ENCODE peak calls at places on chromosomes 7 and 10, in seven cellular contexts. H is left ventricle myocardium inferior, L is neural progenitor cell, G is dorsolateral prefrontal cortex, B is psoas muscle, O is breast epithelium, Q is PC-3. Z is an unnamed sample.

GRCh38 chr10:84360634-84361365 is 32.4 kb downstream of the CCSER2 start:
- DNase-seq in H (no peak), L (no peak), G (no peak), B (no peak), O (no peak), Q (no peak), Z (no peak)

GRCh38 chr7:25262586-25262985 is 34.3 kb upstream of the NPVF start:
- DNase-seq in H (no peak), L (no peak), G (no peak), B (no peak), O (no peak), Q (peak), Z (no peak)

GRCh38 chr10:427746-428519 is 261.5 kb downstream of the DIP2C start:
- DNase-seq in H (no peak), L (no peak), G (no peak), B (no peak), O (no peak), Q (peak), Z (no peak)

GRCh38 chr7:107975394-107976013 is 27.5 kb downstream of the LAMB1 start:
- DNase-seq in H (no peak), L (no peak), G (no peak), B (no peak), O (no peak), Q (no peak), Z (no peak)

GRCh38 chr7:27154901-27155815 is 1.3 kb downstream of the HOXA7 start:
- DNase-seq in H (no peak), L (no peak), G (peak), B (peak), O (peak), Q (no peak), Z (no peak)

GRCh38 chr7:151187409-151188251 is 580 bp upstream of the ASB10 start:
- DNase-seq in H (peak), L (no peak), G (no peak), B (peak), O (no peak), Q (no peak), Z (no peak)

GRCh38 chr10:4147214-4147613 is 362.2 kb upstream of the KLF6 start:
- DNase-seq in H (no peak), L (no peak), G (no peak), B (no peak), O (no peak), Q (no peak), Z (no peak)

GRCh38 chr10:88157981-88158465 is 294.6 kb downstream of the PTEN start:
- DNase-seq in H (no peak), L (no peak), G (no peak), B (no peak), O (no peak), Q (no peak), Z (no peak)

GRCh38 chr10:87706731-87707130 is 47.1 kb downstream of the PAPSS2 start:
- DNase-seq in H (no peak), L (no peak), G (no peak), B (no peak), O (no peak), Q (peak), Z (no peak)

GRCh38 chr10:100827819-100828743 is 82.7 kb downstream of the PAX2 start:
- DNase-seq in H (peak), L (peak), G (no peak), B (peak), O (peak), Q (peak), Z (no peak)

GRCh38 chr7:35677582-35678356 is 17.2 kb downstream of the HERPUD2 start:
- DNase-seq in H (no peak), L (no peak), G (no peak), B (no peak), O (no peak), Q (no peak), Z (no peak)

GRCh38 chr7:101077303-101078086 is 7.8 kb upstream of the TRIM56 start:
- DNase-seq in H (peak), L (peak), G (peak), B (peak), O (peak), Q (peak), Z (peak)

GRCh38 chr10:131574707-131575430 is 263.3 kb upstream of the TCERG1L start:
- DNase-seq in H (no peak), L (no peak), G (no peak), B (peak), O (peak), Q (no peak), Z (no peak)

GRCh38 chr7:34776748-34777358 is 118.8 kb downstream of the NPSR1 start:
- DNase-seq in H (no peak), L (no peak), G (no peak), B (no peak), O (no peak), Q (no peak), Z (no peak)

GRCh38 chr7:128796325-128796724 is 4.6 kb downstream of the CCDC136 start:
- DNase-seq in H (no peak), L (no peak), G (no peak), B (no peak), O (no peak), Q (no peak), Z (no peak)

GRCh38 chr10:50358411-50358810 is 107.1 kb upstream of the ASAH2 start:
- DNase-seq in H (no peak), L (no peak), G (no peak), B (no peak), O (no peak), Q (no peak), Z (no peak)

GRCh38 chr10:48444266-48444665 is 137.8 kb downstream of the MAPK8 start:
- DNase-seq in H (no peak), L (peak), G (no peak), B (no peak), O (no peak), Q (peak), Z (no peak)

GRCh38 chr7:84228526-84228925 is 33.9 kb upstream of the SEMA3A start:
- DNase-seq in H (no peak), L (peak), G (no peak), B (no peak), O (no peak), Q (no peak), Z (no peak)

GRCh38 chr10:86668297-86669165 is at the start of gene LDB3:
- DNase-seq in H (peak), L (peak), G (no peak), B (peak), O (no peak), Q (peak), Z (no peak)

GRCh38 chr10:129126955-129127354 is 340.1 kb upstream of the MGMT start:
- DNase-seq in H (no peak), L (no peak), G (no peak), B (no peak), O (no peak), Q (no peak), Z (no peak)

GRCh38 chr7:46156039-46156438 is 235.0 kb upstream of the IGFBP3 start:
- DNase-seq in H (no peak), L (no peak), G (no peak), B (no peak), O (no peak), Q (no peak), Z (no peak)

GRCh38 chr7:46153951-46154787 is 233.1 kb upstream of the IGFBP3 start:
- DNase-seq in H (no peak), L (no peak), G (no peak), B (peak), O (no peak), Q (peak), Z (no peak)

GRCh38 chr7:46152671-46153070 is 231.6 kb upstream of the IGFBP3 start:
- DNase-seq in H (no peak), L (no peak), G (no peak), B (no peak), O (no peak), Q (no peak), Z (no peak)

GRCh38 chr7:46155367-46155766 is 234.3 kb upstream of the IGFBP3 start:
- DNase-seq in H (no peak), L (no peak), G (no peak), B (no peak), O (no peak), Q (no peak), Z (no peak)

DNA sequence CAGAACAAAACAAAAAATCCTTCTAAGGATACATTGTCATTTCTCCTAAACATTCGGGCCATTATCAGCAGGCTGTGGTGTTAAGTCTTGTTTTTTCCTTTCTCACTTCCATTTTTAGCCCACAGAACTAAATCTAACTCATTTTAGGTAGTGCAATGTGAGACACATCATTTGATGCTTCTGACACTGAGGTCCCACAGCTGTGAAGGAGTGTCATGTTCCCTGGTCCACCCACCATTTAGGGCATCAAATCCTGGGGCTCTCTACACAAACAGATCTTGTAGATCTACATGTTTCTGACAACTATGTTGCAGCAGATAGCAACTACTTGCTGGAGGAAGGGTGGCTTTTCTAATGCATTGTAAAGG is 232.5 kb upstream of the IGFBP3 start:
- DNase-seq in H (no peak), L (no peak), G (no peak), B (no peak), O (no peak), Q (no peak), Z (no peak)
- H3K27ac ChIP-seq in H (no peak), L (no peak), G (no peak), B (no peak), O (no peak), Q (peak), Z (no peak)

GRCh38 chr7:1065263-1066260 is 21.2 kb downstream of the GPR146 start:
- DNase-seq in H (peak), L (peak), G (peak), B (peak), O (peak), Q (peak), Z (peak)
- H3K4me3 ChIP-seq in H (peak), L (no peak), G (no peak), B (peak), O (peak), Q (no peak), Z (peak)

GRCh38 chr10:123024540-123024939 is 15.7 kb downstream of the ACADSB start:
- DNase-seq in H (no peak), L (no peak), G (no peak), B (no peak), O (no peak), Q (no peak), Z (no peak)

GRCh38 chr10:123026266-123026665 is 17.5 kb downstream of the ACADSB start:
- DNase-seq in H (no peak), L (no peak), G (no peak), B (no peak), O (no peak), Q (no peak), Z (no peak)

GRCh38 chr10:123031124-123031523 is 22.3 kb downstream of the ACADSB start:
- DNase-seq in H (no peak), L (no peak), G (no peak), B (no peak), O (no peak), Q (no peak), Z (no peak)

GRCh38 chr10:123027861-123028260 is 19.1 kb downstream of the ACADSB start:
- DNase-seq in H (no peak), L (no peak), G (no peak), B (no peak), O (no peak), Q (no peak), Z (no peak)
- H3K27ac ChIP-seq in H (no peak), L (no peak), G (no peak), B (no peak), O (peak), Q (no peak), Z (no peak)

DNA sequence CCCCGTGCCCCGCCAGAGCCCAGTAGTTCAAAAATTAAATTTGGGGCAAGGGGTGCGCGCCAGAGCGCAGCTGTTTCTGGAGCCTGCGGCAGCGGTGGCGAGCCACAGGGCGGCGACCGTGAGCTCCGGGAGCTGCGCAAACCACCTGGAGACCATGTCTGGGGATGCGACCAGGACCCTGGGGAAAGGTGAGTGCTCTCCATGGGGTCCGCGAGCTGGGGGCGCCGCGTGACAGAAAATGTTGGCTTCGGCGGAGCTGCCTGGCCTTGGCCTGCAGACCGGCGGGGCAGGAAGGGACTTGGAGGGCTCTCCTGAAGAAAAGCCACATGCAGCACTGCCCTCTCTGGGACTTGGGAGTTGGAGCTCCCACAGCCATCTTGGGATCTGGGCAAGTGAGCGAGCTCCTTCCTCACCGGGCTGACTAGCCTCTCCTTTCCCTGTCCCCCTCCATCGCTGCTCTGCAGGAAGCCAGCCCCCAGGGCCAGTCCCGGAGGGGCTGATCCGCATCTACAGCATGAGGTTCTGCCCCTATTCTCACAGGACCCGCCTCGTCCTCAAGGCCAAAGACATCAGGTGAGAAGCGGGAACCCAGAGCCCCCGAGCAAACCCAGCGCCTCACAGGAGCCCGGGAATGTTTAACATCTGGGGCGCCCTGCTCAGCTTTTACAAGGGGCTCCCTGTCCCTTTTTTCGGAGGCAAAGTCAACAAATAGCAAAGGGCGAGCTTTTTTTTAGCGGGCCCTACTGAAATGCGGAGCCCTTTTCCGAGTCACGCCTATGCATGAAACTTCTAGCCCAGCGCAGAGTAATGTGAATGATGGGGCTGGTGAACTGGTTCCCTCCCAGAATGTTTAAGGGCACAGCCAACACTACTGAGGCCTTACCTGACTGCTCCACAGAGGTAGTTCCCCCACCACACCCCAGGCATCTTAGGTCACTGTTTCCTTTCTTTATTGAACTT is 6.1 kb downstream of the GSTO2 start:
- DNase-seq in H (no peak), L (peak), G (peak), B (peak), O (no peak), Q (peak), Z (peak)
- H3K4me3 ChIP-seq in H (no peak), L (peak), G (peak), B (no peak), O (peak), Q (peak), Z (peak)

GRCh38 chr7:1288996-1289551 is 56.4 kb downstream of the UNCX start:
- DNase-seq in H (no peak), L (no peak), G (peak), B (no peak), O (no peak), Q (no peak), Z (peak)

GRCh38 chr7:1291040-1291689 is 58.5 kb downstream of the UNCX start:
- DNase-seq in H (no peak), L (no peak), G (no peak), B (no peak), O (no peak), Q (no peak), Z (peak)

GRCh38 chr7:1289681-1290261 is 57.1 kb downstream of the UNCX start:
- DNase-seq in H (no peak), L (peak), G (peak), B (no peak), O (no peak), Q (peak), Z (peak)

GRCh38 chr7:1291846-1292765 is 59.4 kb downstream of the UNCX start:
- DNase-seq in H (no peak), L (no peak), G (no peak), B (no peak), O (no peak), Q (no peak), Z (peak)

DNA sequence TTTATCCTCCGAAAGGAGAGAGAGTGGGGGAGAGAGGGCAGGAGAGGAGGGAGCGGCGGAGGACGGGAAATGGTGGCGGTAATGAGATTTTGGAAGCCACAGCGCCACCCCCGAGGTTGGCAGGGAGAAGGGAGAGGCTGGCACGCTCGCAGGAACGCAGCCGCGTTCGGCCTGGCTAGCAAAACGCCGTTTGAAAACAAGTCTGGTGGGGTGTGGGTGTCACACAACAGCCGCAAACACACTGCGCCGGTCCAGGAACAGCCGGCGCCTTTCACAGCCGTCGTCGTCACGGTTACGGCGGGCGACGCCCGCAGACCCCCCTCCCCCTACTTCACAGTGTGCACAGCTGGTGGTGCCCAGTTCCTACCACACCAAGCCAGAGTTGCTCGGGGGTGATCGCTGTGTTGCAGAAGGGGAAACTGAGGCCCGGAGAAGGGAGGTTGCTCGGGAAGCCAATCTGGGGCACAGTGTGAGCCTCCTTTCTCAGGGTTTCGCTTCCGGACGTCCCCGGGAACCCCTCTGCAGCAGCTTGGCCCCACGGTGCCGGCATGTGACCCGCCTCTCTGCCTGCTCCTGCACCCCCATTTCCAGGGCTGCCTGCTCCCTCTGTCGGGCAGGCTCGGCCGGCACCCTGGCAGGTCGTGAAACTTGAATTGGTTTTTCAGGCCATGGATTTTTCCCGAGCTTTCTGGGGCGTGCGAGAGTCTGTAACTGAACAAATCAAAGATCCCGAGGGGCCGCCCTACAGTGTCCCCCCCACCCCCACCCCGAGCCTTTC is 57.8 kb downstream of the UNCX start:
- DNase-seq in H (no peak), L (peak), G (peak), B (no peak), O (no peak), Q (peak), Z (peak)
- H3K27ac ChIP-seq in H (no peak), L (no peak), G (peak), B (no peak), O (no peak), Q (no peak), Z (no peak)

DNA sequence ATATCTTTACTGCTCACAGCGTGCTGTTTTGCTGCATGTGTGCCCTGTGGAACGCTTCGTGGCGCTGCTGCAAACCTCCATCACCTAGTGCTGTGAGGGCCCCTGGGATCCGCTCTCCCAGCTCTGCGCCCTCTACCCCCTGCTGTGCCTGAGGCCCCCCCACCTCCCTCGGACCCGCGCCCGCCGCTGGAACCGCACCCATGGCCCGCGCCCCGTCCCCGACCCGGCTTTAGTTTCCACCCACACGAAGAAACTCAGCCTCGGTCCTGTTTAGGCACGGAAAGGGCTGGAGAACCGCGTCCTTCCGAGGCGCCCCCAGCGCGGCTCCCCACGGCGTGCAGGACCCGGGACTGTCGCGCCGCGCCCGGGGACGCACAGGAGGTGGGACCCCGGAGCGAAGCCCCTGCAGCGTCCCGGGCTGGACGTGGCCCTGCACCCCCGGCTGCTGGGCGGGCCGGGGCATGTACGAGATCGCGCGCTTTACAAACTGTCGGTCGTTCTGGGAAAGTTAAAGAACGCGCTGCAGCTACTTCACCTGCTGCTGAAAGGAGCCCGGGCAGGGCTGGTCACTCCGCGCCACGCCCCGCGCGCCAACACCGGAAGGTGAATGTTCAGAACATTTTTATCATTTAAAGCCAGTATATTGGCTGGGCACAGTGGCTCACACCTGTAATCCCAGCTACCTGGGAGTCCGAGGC is 54.3 kb downstream of the BMS1 start:
- DNase-seq in H (no peak), L (no peak), G (peak), B (no peak), O (no peak), Q (peak), Z (no peak)
- H3K4me3 ChIP-seq in H (peak), L (peak), G (peak), B (peak), O (peak), Q (peak), Z (peak)

Z was measured in lower lobe of right lung.